ENCODE peak calls at places on chromosomes 13 and 19, in four cellular contexts. F is T-helper 2 cell; E is fibroblast of mammary gland; H is stimulated activated CD8-positive, alpha-beta memory T cell treated with anti-CD3 and anti-CD28 coated beads, Interleukin-7, amount 100 ng/mL, for 4 hours. S is an unnamed sample.

GRCh38 chr13:98910501-98910951 is 67.3 kb downstream of the DOCK9 start:
- DNase-seq in F (no peak), E (peak; percentile 77), H (no peak), S (peak; percentile 85)

GRCh38 chr13:90709329-90709728 is 638.2 kb upstream of the MIR17HG start:
- DNase-seq in F (no peak), E (no peak), H (no peak), S (no peak)

GRCh38 chr13:56670563-56670962 is 470.2 kb upstream of the PRR20A start:
- DNase-seq in F (no peak), E (no peak), H (no peak), S (no peak)

GRCh38 chr19:52170863-52171320 is 529 bp downstream of the ZNF836 start:
- DNase-seq in F (no peak), E (no peak), H (no peak), S (no peak)

GRCh38 chr13:51584731-51585191 is 499 bp downstream of the WDFY2 start:
- DNase-seq in F (peak; percentile 69), E (peak; percentile 40), H (peak; percentile 27), S (peak; percentile 90)

GRCh38 chr13:36919206-36919832 is 719 bp downstream of the SMAD9 start:
- DNase-seq in F (no peak), E (peak; percentile 11), H (no peak), S (no peak)

GRCh38 chr19:2462635-2463421 is 6.1 kb upstream of the LMNB2 start:
- DNase-seq in F (no peak), E (peak; percentile 98), H (no peak), S (peak; percentile 94)

GRCh38 chr19:10292206-10292788 is 2.5 kb downstream of the ICAM5 start:
- DNase-seq in F (peak; percentile 67), E (peak; percentile 43), H (peak; percentile 60), S (peak; percentile 85)

GRCh38 chr19:40633207-40633606 is 32.0 kb downstream of the LTBP4 start:
- DNase-seq in F (no peak), E (peak; percentile 59), H (no peak), S (peak; percentile 58)

GRCh38 chr13:40313269-40314200 is 352.9 kb downstream of the FOXO1 start:
- DNase-seq in F (no peak), E (peak; percentile 55), H (no peak), S (peak; percentile 26)

GRCh38 chr13:51726446-51727185 is 77.3 kb downstream of the DHRS12 start:
- DNase-seq in F (no peak), E (peak; percentile 89), H (no peak), S (peak; percentile 33)

GRCh38 chr19:51354742-51355148 is 11.4 kb downstream of the ETFB start:
- DNase-seq in F (peak; percentile 60), E (no peak), H (no peak), S (no peak)

GRCh38 chr19:1274852-1275259 is 474 bp upstream of the FAM174C start:
- DNase-seq in F (no peak), E (no peak), H (no peak), S (no peak)

GRCh38 chr13:74683411-74683810 is 549.2 kb upstream of the KLF12 start:
- DNase-seq in F (no peak), E (peak; percentile 9), H (no peak), S (peak; percentile 59)

GRCh38 chr13:93325303-93326297 is 99.0 kb downstream of the GPC6 start:
- DNase-seq in F (no peak), E (no peak), H (no peak), S (no peak)

GRCh38 chr19:1929051-1929742 is 11.8 kb upstream of the CSNK1G2 start:
- DNase-seq in F (peak; percentile 69), E (peak; percentile 66), H (peak; percentile 54), S (peak; percentile 77)

GRCh38 chr13:40812724-40813445 is 23.5 kb downstream of the SLC25A15 start:
- DNase-seq in F (no peak), E (peak; percentile 65), H (no peak), S (peak; percentile 62)

S was measured in epithelial cell of esophagus.